ENCODE peak calls at places on chromosome 7, in four cellular contexts. N is IMR-90, K is K562, H is HepG2. B is an unnamed sample.

GRCh38 chr7:66970310-66970709 is 25.1 kb downstream of the SBDS start:
- DNase-seq in N (no peak), K (no peak), H (no peak), B (no peak)

GRCh38 chr7:108358553-108358952 is 97.7 kb downstream of the NRCAM start:
- DNase-seq in N (peak; percentile 64), K (no peak), H (peak; percentile 98), B (peak; percentile 89)

GRCh38 chr7:12607134-12607533 is 36.6 kb downstream of the SCIN start:
- DNase-seq in N (no peak), K (no peak), H (no peak), B (no peak)

GRCh38 chr7:140062118-140062527 is 628 bp downstream of the PARP12 start:
- DNase-seq in N (no peak), K (peak; percentile 70), H (no peak), B (peak; percentile 13)

GRCh38 chr7:116525298-116525912 is 569 bp downstream of the CAV1 start:
- DNase-seq in N (no peak), K (peak; percentile 47), H (no peak), B (no peak)

GRCh38 chr7:113392421-113392820 is 274.1 kb upstream of the SMIM30 start:
- DNase-seq in N (no peak), K (no peak), H (no peak), B (no peak)

GRCh38 chr7:16345979-16346958 is 75.1 kb downstream of the CRPPA start:
- DNase-seq in N (peak; percentile 58), K (no peak), H (no peak), B (peak; percentile 8)

GRCh38 chr7:65938336-65938895 is 43.6 kb downstream of the GUSB start:
- DNase-seq in N (peak; percentile 50), K (no peak), H (no peak), B (no peak)

GRCh38 chr7:95476904-95477594 is 8.7 kb upstream of the ASB4 start:
- DNase-seq in N (peak; percentile 69), K (peak; percentile 75), H (peak; percentile 73), B (peak; percentile 89)

GRCh38 chr7:110591341-110591740 is 499.6 kb upstream of the LRRN3 start:
- DNase-seq in N (peak; percentile 74), K (no peak), H (no peak), B (no peak)

GRCh38 chr7:155449880-155450557 is 7.9 kb upstream of the EN2 start:
- DNase-seq in N (no peak), K (no peak), H (no peak), B (no peak)

DNA sequence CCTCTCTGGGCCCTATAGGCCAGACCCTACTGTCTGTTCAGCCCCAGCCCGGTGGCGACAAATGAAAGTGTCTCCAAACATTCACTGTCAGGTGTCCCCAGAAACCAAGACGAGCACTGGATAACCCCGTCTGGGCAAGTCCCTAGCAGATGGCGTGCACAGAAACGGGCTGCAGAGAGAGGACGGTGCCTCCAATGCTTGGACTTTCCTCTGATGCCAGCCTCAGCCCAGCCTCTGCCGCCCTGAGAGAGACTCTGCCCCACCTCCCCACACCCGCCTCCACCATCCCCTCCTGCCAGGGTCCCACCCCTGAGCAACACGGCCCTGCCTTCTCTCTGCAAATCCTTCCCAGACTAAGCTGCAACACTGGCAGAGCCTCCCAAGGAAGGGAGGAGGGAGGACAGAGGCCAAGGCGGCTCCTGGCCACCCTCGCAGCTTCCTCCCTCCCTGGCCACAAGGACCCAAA is 7.4 kb upstream of the LFNG start:
- DNase-seq in N (no peak), K (no peak), H (no peak), B (no peak)
- TF ChIP-seq MAZ in N (no peak), K (no peak), H (no peak), B (no peak)

DNA sequence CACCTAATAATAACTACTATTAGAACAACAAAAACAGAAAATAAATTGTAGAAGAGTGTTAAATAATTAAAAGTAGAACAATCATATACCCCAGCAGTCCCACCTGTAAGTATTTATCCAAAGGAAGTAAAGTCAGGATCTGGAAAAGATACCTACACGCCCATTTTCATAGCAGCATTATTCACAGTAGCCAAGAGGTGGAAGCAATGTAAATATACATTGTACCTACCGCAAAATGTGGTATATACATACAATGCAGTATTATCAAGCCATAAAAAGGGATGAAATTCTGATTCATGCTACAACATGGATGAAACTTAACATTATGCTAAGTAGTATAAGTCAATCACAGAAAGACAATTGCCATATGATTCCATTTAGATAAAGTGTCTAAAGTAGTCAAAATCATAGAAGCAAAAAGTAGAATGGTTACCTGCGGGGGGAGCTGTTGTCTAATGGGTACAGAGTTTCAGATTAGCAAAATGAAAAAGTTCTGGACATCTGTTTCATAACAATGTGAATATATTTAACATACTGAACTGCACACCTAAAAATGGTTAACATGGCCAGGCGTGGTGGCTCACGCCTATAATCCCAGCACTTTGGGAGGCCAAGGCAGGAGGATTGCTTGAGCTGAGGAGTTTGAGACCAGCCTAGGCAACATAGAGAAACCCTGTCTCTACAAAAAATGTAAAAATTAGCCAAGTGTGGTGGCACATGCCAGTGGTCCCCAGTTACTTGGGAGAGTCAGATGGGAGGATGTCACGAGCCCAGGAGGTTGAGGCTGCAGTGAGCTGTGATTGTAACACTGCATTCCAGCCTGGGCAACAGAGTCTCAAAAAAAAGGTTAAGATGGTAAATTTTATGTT is 6.0 kb upstream of the TMED4 start:
- DNase-seq in N (peak; percentile 66), K (no peak), H (peak; percentile 55), B (no peak)
- TF ChIP-seq MAZ in N (no peak), K (no peak), H (no peak), B (no peak)

DNA sequence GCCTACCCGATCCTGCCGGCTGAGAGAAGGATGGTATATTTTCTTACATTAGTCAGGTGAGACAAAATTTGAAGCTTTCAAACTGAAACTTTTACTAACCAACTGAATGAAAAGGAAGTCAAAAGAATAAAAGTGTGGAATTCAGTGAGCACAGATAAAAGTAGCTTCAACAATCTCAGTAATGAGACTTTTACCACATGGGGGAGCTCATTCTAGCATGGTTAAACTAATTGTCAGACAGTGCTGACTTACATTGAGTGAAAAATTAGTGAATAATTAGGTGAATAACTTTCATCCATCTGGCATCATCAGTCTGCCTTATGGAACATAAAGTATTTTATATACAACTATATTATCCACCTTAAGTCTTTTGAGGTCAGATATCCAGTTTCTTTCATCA is 8.4 kb downstream of the FAM237B start:
- DNase-seq in N (no peak), K (no peak), H (peak; percentile 6), B (no peak)
- TF ChIP-seq MAZ in N (no peak), K (no peak), H (no peak), B (no peak)

DNA sequence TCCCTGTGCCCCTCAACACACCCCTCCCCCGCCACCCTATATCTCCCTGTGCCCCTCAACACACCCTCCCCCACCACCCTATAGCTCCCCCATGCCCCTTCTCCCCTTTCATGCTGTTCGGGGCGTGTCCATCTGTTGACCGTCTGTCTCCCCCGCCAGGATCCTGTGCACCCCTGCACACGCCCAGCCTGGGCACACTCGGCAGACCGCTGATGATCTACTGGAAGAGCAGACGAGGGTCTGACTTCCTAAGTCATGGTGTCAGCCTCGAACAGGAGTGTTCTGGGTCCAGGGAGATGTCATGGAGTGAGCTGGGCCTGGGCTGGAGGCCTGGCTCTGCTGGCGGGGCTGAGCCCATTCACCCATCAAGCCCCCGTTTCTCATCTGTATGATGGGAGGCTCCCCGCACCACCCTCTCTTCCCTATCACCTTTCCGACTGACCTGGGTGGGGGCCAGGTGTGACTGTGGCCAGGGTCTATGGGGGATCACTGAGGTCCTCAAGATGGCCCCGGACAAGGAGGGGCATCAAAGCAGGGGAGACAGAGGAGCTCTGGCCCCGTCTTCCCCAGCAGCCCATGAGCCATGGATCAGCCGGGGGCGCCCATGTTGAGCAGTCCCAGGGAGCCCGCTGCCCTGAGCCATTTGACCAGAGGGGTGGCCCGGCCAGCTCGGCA is 48.3 kb downstream of the PDGFA start:
- DNase-seq in N (no peak), K (peak; percentile 76), H (no peak), B (no peak)
- TF ChIP-seq MAZ in N (no peak), K (peak; percentile 46), H (no peak), B (no peak)

GRCh38 chr7:46220066-46220630 is 299.1 kb upstream of the IGFBP3 start:
- DNase-seq in N (peak; percentile 23), K (no peak), H (no peak), B (no peak)
- TF ChIP-seq MAZ in N (no peak), K (no peak), H (no peak), B (no peak)

GRCh38 chr7:157851501-157852067 is 514.8 kb downstream of the DNAJB6 start:
- DNase-seq in N (no peak), K (no peak), H (peak; percentile 17), B (no peak)

GRCh38 chr7:157849341-157849596 is 512.5 kb downstream of the DNAJB6 start:
- DNase-seq in N (no peak), K (no peak), H (no peak), B (no peak)

GRCh38 chr7:157848508-157849340 is 511.9 kb downstream of the DNAJB6 start:
- DNase-seq in N (no peak), K (no peak), H (no peak), B (no peak)

GRCh38 chr7:157850481-157851444 is 514.0 kb downstream of the DNAJB6 start:
- DNase-seq in N (no peak), K (no peak), H (no peak), B (no peak)

GRCh38 chr7:157849726-157850125 is 512.9 kb downstream of the DNAJB6 start:
- DNase-seq in N (no peak), K (no peak), H (no peak), B (no peak)
- TF ChIP-seq MAZ in N (no peak), K (no peak), H (no peak), B (no peak)

DNA sequence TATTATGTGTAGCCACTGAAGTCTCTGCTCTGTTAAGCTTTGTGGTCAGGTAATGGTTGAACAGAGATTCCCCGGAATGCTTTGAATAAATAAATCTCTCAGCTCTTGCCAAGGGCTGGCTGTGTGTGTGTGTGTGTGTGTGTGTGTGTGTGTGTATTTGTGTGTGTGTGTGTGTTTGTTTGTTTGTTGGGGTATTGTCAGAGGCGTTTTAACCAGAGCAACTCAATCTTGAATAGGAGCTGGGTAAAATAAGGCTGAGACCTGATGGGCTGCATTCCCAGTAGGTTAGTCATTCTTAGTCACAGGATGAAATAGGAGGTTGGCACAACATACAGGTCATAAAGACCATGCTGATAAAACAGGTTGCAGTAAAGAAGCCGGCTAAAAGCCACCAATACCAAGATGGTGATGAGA is 256.2 kb upstream of the CACNA2D1 start:
- DNase-seq in N (peak; percentile 54), K (no peak), H (no peak), B (no peak)
- TF ChIP-seq MAZ in N (no peak), K (no peak), H (no peak), B (no peak)

GRCh38 chr7:47119408-47119807 is 462.5 kb downstream of the TNS3 start:
- DNase-seq in N (no peak), K (no peak), H (no peak), B (no peak)
- TF ChIP-seq MAZ in N (no peak), K (no peak), H (no peak), B (no peak)

DNA sequence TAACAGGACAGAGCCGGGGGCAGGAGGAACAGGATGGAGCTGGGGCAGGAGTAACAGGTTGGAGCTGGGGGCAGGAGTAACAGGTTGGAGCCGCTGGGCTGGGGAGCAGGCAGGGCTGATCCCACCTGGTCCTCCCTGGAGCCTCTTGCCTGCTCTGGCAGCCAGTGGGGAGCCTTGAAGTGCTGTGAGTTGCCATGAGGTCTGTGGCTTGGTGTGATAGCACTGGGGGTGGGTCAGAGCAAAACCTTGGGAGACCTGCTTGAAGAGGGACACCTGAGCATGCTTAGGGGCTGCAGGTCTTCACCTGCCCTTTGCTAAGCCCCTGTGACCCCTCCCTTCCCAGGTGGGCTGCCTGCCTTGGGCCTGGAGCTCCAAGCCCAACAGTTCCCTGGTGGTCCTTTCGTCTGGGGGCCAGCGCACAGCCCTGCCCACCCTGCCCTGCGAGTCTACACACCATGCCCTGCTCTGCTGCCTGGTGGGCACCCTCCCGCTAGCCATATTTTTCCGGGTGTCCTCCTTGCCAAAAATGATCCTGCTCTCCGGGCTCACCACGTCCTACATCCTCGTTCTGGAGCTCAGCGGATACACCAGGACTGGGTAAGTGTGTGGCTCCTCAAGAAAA is 111.6 kb downstream of the ADCY1 start:
- DNase-seq in N (no peak), K (no peak), H (no peak), B (no peak)
- TF ChIP-seq MAZ in N (no peak), K (no peak), H (no peak), B (no peak)

B was measured in A549.